ENCODE peak calls at places on chromosomes 13 and 19, in six cellular contexts. A, Z, D, G, E and B are unnamed samples.

GRCh38 chr19:52273301-52273700 is 3.9 kb downstream of the ZNF766 start:
- DNase-seq in A (no peak), D (no peak), E (no peak), Z (no peak), G (no peak), B (no peak)

GRCh38 chr13:36920612-36921185 is 661 bp upstream of the SMAD9 start:
- DNase-seq in Z (no peak), G (no peak), A (no peak), E (no peak), D (no peak), B (no peak)

GRCh38 chr19:41871573-41872383 is 5.3 kb upstream of the CD79A start:
- DNase-seq in G (no peak), D (no peak), A (peak), E (peak), Z (peak), B (no peak)

GRCh38 chr13:43878897-43879322 is 630 bp downstream of the CCDC122 start:
- DNase-seq in Z (no peak), D (peak), A (no peak), G (peak), E (no peak), B (no peak)

GRCh38 chr13:24670927-24671326 is 9.3 kb upstream of the ATP12A start:
- DNase-seq in D (no peak), Z (peak), E (no peak), A (peak), G (no peak), B (no peak)

GRCh38 chr13:74414458-74414857 is 280.3 kb upstream of the KLF12 start:
- DNase-seq in A (no peak), D (no peak), G (no peak), Z (no peak), E (no peak), B (no peak)

GRCh38 chr13:84962141-84962750 is 837.0 kb downstream of the SLITRK6 start:
- DNase-seq in G (no peak), D (no peak), A (no peak), Z (peak), E (no peak), B (no peak)

GRCh38 chr19:14048439-14049153 is 13.3 kb downstream of the PALM3 start:
- DNase-seq in D (peak), A (peak), G (no peak), Z (peak), E (peak), B (no peak)

GRCh38 chr19:2215281-2215751 is 20.8 kb downstream of the PLEKHJ1 start:
- DNase-seq in A (no peak), D (no peak), G (no peak), E (no peak), Z (peak), B (no peak)

GRCh38 chr19:1453525-1454371 is 3.8 kb downstream of the APC2 start:
- DNase-seq in Z (peak), E (no peak), G (no peak), A (peak), D (peak), B (no peak)

GRCh38 chr19:58330458-58330857 is 3.7 kb downstream of the ZSCAN22 start:
- DNase-seq in A (no peak), G (no peak), E (no peak), Z (no peak), D (peak), B (no peak)

GRCh38 chr13:106153876-106154275 is 381.6 kb downstream of the EFNB2 start:
- DNase-seq in Z (no peak), A (no peak), D (no peak), G (no peak), E (no peak), B (no peak)

GRCh38 chr13:31835932-31836331 is 96.6 kb downstream of the RXFP2 start:
- DNase-seq in G (no peak), A (no peak), E (no peak), Z (no peak), D (peak), B (peak)

GRCh38 chr13:98480915-98481510 is 95.9 kb downstream of the STK24 start:
- DNase-seq in Z (no peak), G (no peak), A (peak), D (no peak), E (no peak), B (no peak)

GRCh38 chr13:26502826-26503225 is 54.7 kb upstream of the WASF3 start:
- DNase-seq in G (no peak), A (no peak), D (no peak), Z (peak), E (no peak), B (no peak)

GRCh38 chr13:113145496-113145895 is 13.0 kb upstream of the PROZ start:
- DNase-seq in Z (no peak), G (no peak), D (no peak), E (no peak), A (no peak), B (no peak)

GRCh38 chr19:45423589-45424190 is at the start of gene ERCC1:
- DNase-seq in Z (peak), D (peak), A (peak), G (peak), E (peak), B (peak)

GRCh38 chr19:47434088-47434487 is 14.8 kb upstream of the MEIS3 start:
- DNase-seq in G (no peak), Z (no peak), A (no peak), D (no peak), E (no peak), B (no peak)

GRCh38 chr13:83450586-83450985 is 431.7 kb downstream of the SLITRK1 start:
- DNase-seq in G (no peak), A (no peak), D (no peak), Z (no peak), E (no peak), B (no peak)

GRCh38 chr13:46104868-46105267 is at the start of gene CPB2:
- DNase-seq in E (no peak), Z (no peak), A (no peak), G (no peak), D (no peak), B (no peak)